ENCODE peak calls at places on chromosome 6, in four cellular contexts. A is cardiac septum, Y is T47D, O is non-pigmented ciliary epithelial cell. J is an unnamed sample.

GRCh38 chr6:158754738-158755137 is 64.4 kb downstream of the EZR start:
- DNase-seq in A (no peak), Y (no peak), O (no peak), J (peak; percentile 35)

GRCh38 chr6:25414755-25415154 is 135.6 kb downstream of the CARMIL1 start:
- DNase-seq in A (no peak), Y (no peak), O (no peak), J (no peak)

GRCh38 chr6:156652231-156652750 is 124.9 kb upstream of the ARID1B start:
- DNase-seq in A (no peak), Y (no peak), O (no peak), J (no peak)

GRCh38 chr6:143700684-143701342 is 23.0 kb downstream of the PHACTR2 start:
- DNase-seq in A (no peak), Y (no peak), O (no peak), J (no peak)

GRCh38 chr6:148385379-148385778 is 42.7 kb downstream of the SASH1 start:
- DNase-seq in A (no peak), Y (no peak), O (no peak), J (peak; percentile 71)

GRCh38 chr6:10890151-10890550 is 3.3 kb downstream of the SYCP2L start:
- DNase-seq in A (no peak), Y (no peak), O (no peak), J (no peak)

GRCh38 chr6:109978174-109979032 is at the start of gene GPR6:
- DNase-seq in A (no peak), Y (peak; percentile 77), O (no peak), J (peak; percentile 98)

GRCh38 chr6:119129148-119129967 is 50.9 kb upstream of the FAM184A start:
- DNase-seq in A (no peak), Y (peak; percentile 75), O (peak; percentile 47), J (peak; percentile 66)

GRCh38 chr6:125057392-125058246 is 95.4 kb downstream of the RNF217 start:
- DNase-seq in A (no peak), Y (no peak), O (no peak), J (no peak)

GRCh38 chr6:107064579-107065065 is 36.6 kb downstream of the MTRES1 start:
- DNase-seq in A (no peak), Y (no peak), O (peak; percentile 64), J (no peak)

GRCh38 chr6:160254467-160255312 is 3.9 kb downstream of the SLC22A2 start:
- DNase-seq in A (no peak), Y (no peak), O (no peak), J (peak; percentile 75)

GRCh38 chr6:142323377-142323776 is 21.6 kb downstream of the ADGRG6 start:
- DNase-seq in A (no peak), Y (peak; percentile 95), O (no peak), J (no peak)

GRCh38 chr6:134721095-134721400 is 228.9 kb downstream of the ALDH8A1 start:
- DNase-seq in A (no peak), Y (no peak), O (no peak), J (no peak)

GRCh38 chr6:34527751-34528670 is 28.1 kb downstream of the SPDEF start:
- DNase-seq in A (no peak), Y (no peak), O (no peak), J (no peak)

GRCh38 chr6:160010067-160010466 is 41.2 kb downstream of the IGF2R start:
- DNase-seq in A (no peak), Y (no peak), O (peak; percentile 67), J (no peak)

GRCh38 chr6:112482373-112482772 is 135.2 kb downstream of the RFPL4B start:
- DNase-seq in A (no peak), Y (no peak), O (no peak), J (no peak)

GRCh38 chr6:52839124-52840055 is 1.2 kb downstream of the GSTA5 start:
- DNase-seq in A (no peak), Y (peak; percentile 92), O (no peak), J (peak; percentile 92)

GRCh38 chr6:148998704-148999103 is 251.9 kb downstream of the UST start:
- DNase-seq in A (no peak), Y (no peak), O (no peak), J (no peak)

GRCh38 chr6:80639243-80639642 is 532.8 kb downstream of the BCKDHB start:
- DNase-seq in A (no peak), Y (no peak), O (no peak), J (no peak)

GRCh38 chr6:139316622-139317317 is 25.0 kb upstream of the TXLNB start:
- DNase-seq in A (no peak), Y (no peak), O (no peak), J (no peak)

GRCh38 chr6:116828983-116829382 is at the start of gene GPRC6A:
- DNase-seq in A (no peak), Y (no peak), O (no peak), J (no peak)

GRCh38 chr6:81362246-81362645 is 390.2 kb downstream of the TENT5A start:
- DNase-seq in A (no peak), Y (no peak), O (peak; percentile 55), J (no peak)

GRCh38 chr6:108741346-108741989 is 106.8 kb upstream of the ARMC2 start:
- DNase-seq in A (no peak), Y (peak; percentile 42), O (no peak), J (peak; percentile 22)

GRCh38 chr6:3361312-3362037 is 95.4 kb downstream of the SLC22A23 start:
- DNase-seq in A (no peak), Y (no peak), O (no peak), J (peak; percentile 39)

GRCh38 chr6:139518556-139519091 is 144.2 kb upstream of the CITED2 start:
- DNase-seq in A (no peak), Y (no peak), O (no peak), J (no peak)

GRCh38 chr6:47135772-47136171 is 93.6 kb upstream of the ADGRF1 start:
- DNase-seq in A (no peak), Y (peak; percentile 10), O (peak; percentile 85), J (no peak)

GRCh38 chr6:170027111-170028043 is 263.5 kb downstream of the DLL1 start:
- DNase-seq in A (peak; percentile 63), Y (no peak), O (no peak), J (peak; percentile 28)

GRCh38 chr6:111722220-111722731 is 116.6 kb upstream of the TRAF3IP2 start:
- DNase-seq in A (no peak), Y (no peak), O (no peak), J (peak; percentile 30)

GRCh38 chr6:40325041-40325440 is 262.1 kb downstream of the LRFN2 start:
- DNase-seq in A (no peak), Y (no peak), O (no peak), J (no peak)

GRCh38 chr6:72620866-72621242 is 1.0 kb upstream of the KCNQ5 start:
- DNase-seq in A (no peak), Y (no peak), O (no peak), J (no peak)

GRCh38 chr6:143187173-143187908 is 126.7 kb downstream of the AIG1 start:
- DNase-seq in A (no peak), Y (no peak), O (peak; percentile 76), J (no peak)

GRCh38 chr6:11650297-11650696 is 112.7 kb downstream of the TMEM170B start:
- DNase-seq in A (peak; percentile 79), Y (no peak), O (peak; percentile 69), J (peak; percentile 91)

GRCh38 chr6:141398954-141399353 is 733.8 kb upstream of the GJE1 start:
- DNase-seq in A (no peak), Y (no peak), O (no peak), J (no peak)

GRCh38 chr6:28615955-28616747 is 90.5 kb downstream of the GPX5 start:
- DNase-seq in A (no peak), Y (no peak), O (no peak), J (peak; percentile 87)

GRCh38 chr6:118869894-118870665 is 23.9 kb upstream of the ASF1A start:
- DNase-seq in A (no peak), Y (no peak), O (no peak), J (no peak)

GRCh38 chr6:39801456-39802251 is 9.5 kb downstream of the DAAM2 start:
- DNase-seq in A (no peak), Y (peak; percentile 20), O (no peak), J (no peak)

GRCh38 chr6:14110001-14110818 is 7.4 kb upstream of the CD83 start:
- DNase-seq in A (no peak), Y (no peak), O (no peak), J (no peak)

GRCh38 chr6:34142599-34142998 is 3.3 kb downstream of the GRM4 start:
- DNase-seq in A (no peak), Y (no peak), O (no peak), J (peak; percentile 89)

GRCh38 chr6:34143884-34144580 is 1.9 kb downstream of the GRM4 start:
- DNase-seq in A (no peak), Y (peak; percentile 28), O (no peak), J (peak; percentile 95)

J was measured in endodermal cell.